ENCODE peak calls at places on chromosomes 2 and 18, in eight cellular contexts. Y is hypothalamus, F is tibial artery, W is pancreas, R is GDM1, H is LNCaP clone FGC, G is iris pigment epithelial cell, C is HTR-8/SVneo. O is an unnamed sample.

GRCh38 chr2:228602277-228602676 is 420.8 kb upstream of the SPHKAP start:
- DNase-seq in Y (no peak), F (no peak), W (no peak), R (no peak), H (no peak), G (no peak), C (no peak), O (no peak)

GRCh38 chr18:35389095-35389618 is 12.0 kb upstream of the ZNF396 start:
- DNase-seq in Y (no peak), F (no peak), W (no peak), R (no peak), H (no peak), G (peak), C (no peak), O (no peak)

GRCh38 chr2:160387558-160388262 is 105.9 kb downstream of the RBMS1 start:
- DNase-seq in Y (no peak), F (peak), W (no peak), R (no peak), H (no peak), G (peak), C (peak), O (peak)

GRCh38 chr18:54877076-54877475 is 48.8 kb downstream of the RAB27B start:
- DNase-seq in Y (no peak), F (no peak), W (no peak), R (no peak), H (no peak), G (peak), C (no peak), O (no peak)

GRCh38 chr2:122000556-122001340 is 245.3 kb downstream of the TSN start:
- DNase-seq in Y (no peak), F (no peak), W (no peak), R (no peak), H (no peak), G (no peak), C (no peak), O (no peak)

GRCh38 chr2:12074884-12075217 is 328.4 kb downstream of the LPIN1 start:
- DNase-seq in Y (no peak), F (no peak), W (no peak), R (no peak), H (no peak), G (no peak), C (no peak), O (no peak)

GRCh38 chr2:15041429-15041837 is 408.9 kb downstream of the LRATD1 start:
- DNase-seq in Y (no peak), F (no peak), W (no peak), R (no peak), H (no peak), G (no peak), C (no peak), O (no peak)

GRCh38 chr2:151817929-151818328 is 10.3 kb downstream of the ARL5A start:
- DNase-seq in Y (no peak), F (no peak), W (no peak), R (no peak), H (no peak), G (no peak), C (no peak), O (no peak)

GRCh38 chr2:178025551-178026185 is 46.9 kb downstream of the PDE11A start:
- DNase-seq in Y (no peak), F (no peak), W (no peak), R (no peak), H (no peak), G (peak), C (no peak), O (no peak)

GRCh38 chr2:168705534-168706470 is 96.6 kb upstream of the NOSTRIN start:
- DNase-seq in Y (no peak), F (no peak), W (peak), R (no peak), H (no peak), G (peak), C (no peak), O (no peak)

GRCh38 chr2:179467111-179467510 is 202.5 kb upstream of the SESTD1 start:
- DNase-seq in Y (no peak), F (no peak), W (no peak), R (no peak), H (no peak), G (peak), C (peak), O (no peak)

GRCh38 chr2:196544906-196545433 is 94.5 kb upstream of the CCDC150 start:
- DNase-seq in Y (no peak), F (no peak), W (no peak), R (no peak), H (no peak), G (no peak), C (no peak), O (no peak)

GRCh38 chr2:98508690-98509054 is 64.0 kb downstream of the INPP4A start:
- DNase-seq in Y (no peak), F (peak), W (no peak), R (peak), H (no peak), G (peak), C (no peak), O (peak)

GRCh38 chr2:53724511-53724910 is 43.1 kb upstream of the CHAC2 start:
- DNase-seq in Y (no peak), F (no peak), W (no peak), R (no peak), H (no peak), G (peak), C (no peak), O (no peak)

GRCh38 chr18:48817021-48817461 is 133.7 kb downstream of the SMAD7 start:
- DNase-seq in Y (no peak), F (peak), W (no peak), R (no peak), H (no peak), G (no peak), C (no peak), O (peak)

GRCh38 chr2:171985076-171985475 is 14.7 kb upstream of the METAP1D start:
- DNase-seq in Y (no peak), F (no peak), W (no peak), R (no peak), H (no peak), G (no peak), C (peak), O (no peak)

GRCh38 chr2:190679813-190680591 is 31.1 kb downstream of the NAB1 start:
- DNase-seq in Y (peak), F (peak), W (peak), R (peak), H (no peak), G (peak), C (peak), O (peak)

GRCh38 chr2:237629739-237630138 is 2.4 kb downstream of the LRRFIP1 start:
- DNase-seq in Y (no peak), F (no peak), W (no peak), R (no peak), H (no peak), G (peak), C (no peak), O (no peak)

GRCh38 chr2:2007551-2008501 is 263.5 kb upstream of the PXDN start:
- DNase-seq in Y (no peak), F (no peak), W (no peak), R (no peak), H (no peak), G (no peak), C (no peak), O (no peak)

GRCh38 chr2:38323623-38324022 is 53.5 kb downstream of the ATL2 start:
- DNase-seq in Y (no peak), F (no peak), W (no peak), R (no peak), H (no peak), G (no peak), C (no peak), O (no peak)

GRCh38 chr2:17326717-17327116 is 191.5 kb downstream of the RAD51AP2 start:
- DNase-seq in Y (no peak), F (no peak), W (no peak), R (no peak), H (no peak), G (no peak), C (no peak), O (no peak)

GRCh38 chr18:53629356-53629755 is 595.1 kb downstream of the MBD2 start:
- DNase-seq in Y (no peak), F (no peak), W (no peak), R (no peak), H (no peak), G (no peak), C (no peak), O (no peak)

GRCh38 chr2:111938392-111938791 is 40.0 kb downstream of the MERTK start:
- DNase-seq in Y (no peak), F (no peak), W (no peak), R (no peak), H (no peak), G (no peak), C (no peak), O (no peak)

GRCh38 chr2:41970898-41971660 is 76.7 kb upstream of the PKDCC start:
- DNase-seq in Y (no peak), F (no peak), W (no peak), R (no peak), H (no peak), G (peak), C (no peak), O (no peak)

GRCh38 chr2:175929850-175930249 is 72.2 kb downstream of the LNPK start:
- DNase-seq in Y (no peak), F (no peak), W (no peak), R (no peak), H (peak), G (peak), C (no peak), O (no peak)

GRCh38 chr18:48959551-48959920 is 8.8 kb upstream of the SMAD7 start:
- DNase-seq in Y (no peak), F (no peak), W (no peak), R (no peak), H (no peak), G (no peak), C (no peak), O (no peak)

GRCh38 chr2:201223089-201224073 is 37.0 kb upstream of the CASP8 start:
- DNase-seq in Y (no peak), F (no peak), W (no peak), R (no peak), H (no peak), G (no peak), C (no peak), O (no peak)

GRCh38 chr18:79690586-79691482 is 11.2 kb downstream of the CTDP1 start:
- DNase-seq in Y (no peak), F (no peak), W (no peak), R (no peak), H (no peak), G (no peak), C (no peak), O (peak)

GRCh38 chr2:236168110-236169067 is at the start of gene GBX2:
- DNase-seq in Y (no peak), F (no peak), W (no peak), R (no peak), H (peak), G (peak), C (peak), O (no peak)

GRCh38 chr18:76363451-76364120 is 131.5 kb downstream of the ZNF516 start:
- DNase-seq in Y (no peak), F (no peak), W (no peak), R (no peak), H (peak), G (peak), C (peak), O (no peak)

GRCh38 chr2:241975593-241976284 is 106.2 kb downstream of the RTP5 start:
- DNase-seq in Y (no peak), F (no peak), W (no peak), R (no peak), H (no peak), G (peak), C (no peak), O (no peak)

GRCh38 chr2:33126973-33127372 is 180.2 kb downstream of the LTBP1 start:
- DNase-seq in Y (no peak), F (peak), W (no peak), R (no peak), H (peak), G (peak), C (no peak), O (no peak)

GRCh38 chr2:17620841-17621240 is 80.3 kb downstream of the VSNL1 start:
- DNase-seq in Y (no peak), F (no peak), W (no peak), R (no peak), H (no peak), G (peak), C (no peak), O (no peak)

GRCh38 chr2:134482766-134483340 is 229.0 kb downstream of the MGAT5 start:
- DNase-seq in Y (no peak), F (no peak), W (no peak), R (no peak), H (no peak), G (no peak), C (no peak), O (no peak)

GRCh38 chr2:205115516-205115915 is 566.8 kb upstream of the NRP2 start:
- DNase-seq in Y (no peak), F (no peak), W (no peak), R (no peak), H (no peak), G (no peak), C (no peak), O (no peak)

GRCh38 chr2:55459741-55460274 is 40.2 kb upstream of the CCDC88A start:
- DNase-seq in Y (no peak), F (no peak), W (no peak), R (no peak), H (no peak), G (no peak), C (no peak), O (no peak)

GRCh38 chr2:102304268-102304667 is 7.1 kb upstream of the IL1RL1 start:
- DNase-seq in Y (no peak), F (no peak), W (no peak), R (no peak), H (no peak), G (peak), C (no peak), O (no peak)

GRCh38 chr18:74299746-74300145 is 8.0 kb upstream of the CYB5A start:
- DNase-seq in Y (no peak), F (no peak), W (no peak), R (no peak), H (no peak), G (no peak), C (no peak), O (no peak)

O was measured in left lung.